ENCODE peak calls at places on chromosomes 6 and 20, in ten cellular contexts. O, F, W, J, K, X, U, E, L and C are unnamed samples.
A peak's percentile ranks its signal among the peaks of the same experiment; 100 is the strongest.

GRCh38 chr20:23391707-23392310 is 29.5 kb downstream of the NAPB start:
- DNase-seq in W (no peak), E (no peak), O (no peak), X (no peak), K (no peak), U (no peak), F (no peak), J (no peak), L (no peak), C (no peak)

GRCh38 chr20:58140787-58141396 is 87.6 kb downstream of the ANKRD60 start:
- DNase-seq in J (no peak), F (no peak), L (no peak), K (peak; percentile 78), W (no peak), U (no peak), E (no peak), O (no peak), X (no peak), C (no peak)

GRCh38 chr6:154448448-154449096 is 61.9 kb downstream of the CNKSR3 start:
- DNase-seq in X (no peak), F (peak; percentile 37), L (peak; percentile 39), O (peak; percentile 94), J (no peak), K (no peak), E (peak; percentile 51), W (peak; percentile 82), U (no peak), C (peak; percentile 18)

GRCh38 chr6:45970326-45970725 is 45.3 kb downstream of the CLIC5 start:
- DNase-seq in E (no peak), K (no peak), J (no peak), O (peak; percentile 5), L (peak; percentile 61), F (no peak), U (no peak), X (no peak), W (no peak), C (no peak)

GRCh38 chr6:16551466-16551865 is 209.8 kb downstream of the ATXN1 start:
- DNase-seq in F (no peak), E (no peak), U (no peak), O (no peak), J (no peak), L (no peak), W (no peak), X (no peak), K (no peak), C (no peak)

GRCh38 chr20:59010995-59011873 is 4.2 kb upstream of the CTSZ start:
- DNase-seq in J (peak; percentile 89), W (peak; percentile 96), U (no peak), L (no peak), O (peak; percentile 94), E (peak; percentile 37), X (no peak), K (peak; percentile 88), F (no peak), C (peak; percentile 78)

GRCh38 chr6:140977425-140977824 is 1155.3 kb upstream of the GJE1 start:
- DNase-seq in O (no peak), J (no peak), E (no peak), X (no peak), W (peak; percentile 81), K (no peak), U (no peak), L (no peak), F (no peak), C (no peak)

GRCh38 chr6:99011151-99011550 is 63.4 kb upstream of the FBXL4 start:
- DNase-seq in U (no peak), J (no peak), X (no peak), F (no peak), K (no peak), W (no peak), O (peak; percentile 28), L (no peak), E (no peak), C (no peak)

GRCh38 chr6:136609878-136610706 is 59.9 kb upstream of the MAP7 start:
- DNase-seq in J (peak; percentile 95), L (peak; percentile 67), K (no peak), X (no peak), E (peak; percentile 22), F (peak; percentile 69), W (peak; percentile 99), O (peak; percentile 100), U (no peak), C (peak; percentile 98)

GRCh38 chr20:4800131-4800530 is 78.4 kb downstream of the PRND start:
- DNase-seq in U (no peak), F (no peak), J (no peak), W (no peak), K (no peak), O (no peak), X (no peak), L (no peak), E (no peak), C (no peak)

GRCh38 chr6:81331526-81331925 is 421.0 kb downstream of the TENT5A start:
- DNase-seq in O (peak; percentile 77), K (no peak), X (no peak), L (no peak), F (no peak), J (no peak), U (no peak), W (peak; percentile 88), E (no peak), C (no peak)

GRCh38 chr6:45369870-45370269 is 7.9 kb downstream of the SUPT3H start:
- DNase-seq in O (peak; percentile 39), L (no peak), E (no peak), W (no peak), J (no peak), K (no peak), U (no peak), F (no peak), X (no peak), C (no peak)

GRCh38 chr20:48627737-48628128 is 200.1 kb downstream of the PREX1 start:
- DNase-seq in L (no peak), J (no peak), E (no peak), F (no peak), X (peak; percentile 26), W (no peak), K (no peak), O (no peak), U (no peak), C (no peak)

GRCh38 chr6:158468666-158469065 is 91.2 kb upstream of the TMEM181 start:
- DNase-seq in X (no peak), E (no peak), K (no peak), U (no peak), L (peak; percentile 39), F (no peak), W (no peak), J (no peak), O (no peak), C (peak; percentile 33)

GRCh38 chr20:63309261-63310071 is 16.5 kb downstream of the COL20A1 start:
- DNase-seq in X (peak; percentile 38), E (peak; percentile 50), J (peak; percentile 78), W (peak; percentile 9), U (no peak), O (no peak), K (no peak), F (peak; percentile 74), L (peak; percentile 34), C (peak; percentile 14)

GRCh38 chr20:8020314-8021079 is 936 bp upstream of the TMX4 start:
- DNase-seq in E (no peak), U (no peak), L (peak; percentile 21), F (no peak), K (no peak), W (peak; percentile 15), O (peak; percentile 23), J (no peak), X (no peak), C (no peak)

GRCh38 chr6:83758533-83758932 is 49.6 kb upstream of the SNAP91 start:
- DNase-seq in J (no peak), U (no peak), W (no peak), O (no peak), F (no peak), E (no peak), X (no peak), K (no peak), L (no peak), C (no peak)

GRCh38 chr6:50849016-50849748 is 30.5 kb downstream of the TFAP2B start:
- DNase-seq in X (no peak), W (no peak), F (no peak), E (no peak), L (no peak), J (no peak), O (no peak), U (no peak), K (no peak), C (no peak)